ENCODE peak calls at places on chromosomes 13 and 19, in seven cellular contexts. One of them, this sample, is unnamed.

GRCh38 chr13:95512424-95512823 is 40.1 kb upstream of the CLDN10 start:
- DNase-seq in adrenal gland: no peak
- DNase-seq in upper lobe of right lung: no peak
- DNase-seq in endothelial cell: no peak
- DNase-seq in psoas muscle: no peak
- DNase-seq in B cell: no peak
- DNase-seq in RWPE2: no peak
- DNase-seq in this sample: no peak

GRCh38 chr19:37817180-37817911 is 38.0 kb upstream of the ZNF573 start:
- DNase-seq in endothelial cell: no peak
- DNase-seq in psoas muscle: peak
- DNase-seq in B cell: peak
- DNase-seq in adrenal gland: peak
- DNase-seq in upper lobe of right lung: peak
- DNase-seq in RWPE2: no peak
- DNase-seq in this sample: peak

GRCh38 chr19:50505856-50506611 is 5.0 kb downstream of the JOSD2 start:
- DNase-seq in endothelial cell: no peak
- DNase-seq in RWPE2: no peak
- DNase-seq in B cell: no peak
- DNase-seq in upper lobe of right lung: peak
- DNase-seq in psoas muscle: no peak
- DNase-seq in adrenal gland: no peak
- DNase-seq in this sample: no peak

GRCh38 chr19:55304279-55304978 is 20.6 kb downstream of the BRSK1 start:
- DNase-seq in adrenal gland: no peak
- DNase-seq in upper lobe of right lung: no peak
- DNase-seq in B cell: peak
- DNase-seq in psoas muscle: no peak
- DNase-seq in endothelial cell: no peak
- DNase-seq in RWPE2: no peak
- DNase-seq in this sample: no peak

GRCh38 chr19:33302175-33302973 is at the start of gene CEBPA:
- DNase-seq in B cell: peak
- DNase-seq in psoas muscle: peak
- DNase-seq in adrenal gland: peak
- DNase-seq in upper lobe of right lung: peak
- DNase-seq in RWPE2: peak
- DNase-seq in endothelial cell: peak
- DNase-seq in this sample: peak

GRCh38 chr13:111503376-111503775 is 182.9 kb downstream of the TEX29 start:
- DNase-seq in adrenal gland: no peak
- DNase-seq in psoas muscle: no peak
- DNase-seq in RWPE2: no peak
- DNase-seq in B cell: no peak
- DNase-seq in upper lobe of right lung: no peak
- DNase-seq in endothelial cell: no peak
- DNase-seq in this sample: no peak

GRCh38 chr19:36409841-36410240 is 8.6 kb downstream of the ZFP82 start:
- DNase-seq in B cell: no peak
- DNase-seq in endothelial cell: no peak
- DNase-seq in RWPE2: no peak
- DNase-seq in adrenal gland: no peak
- DNase-seq in upper lobe of right lung: no peak
- DNase-seq in psoas muscle: no peak
- DNase-seq in this sample: no peak

GRCh38 chr13:19845758-19846157 is 17.7 kb downstream of the ZMYM5 start:
- DNase-seq in RWPE2: peak
- DNase-seq in upper lobe of right lung: no peak
- DNase-seq in adrenal gland: peak
- DNase-seq in B cell: no peak
- DNase-seq in endothelial cell: no peak
- DNase-seq in psoas muscle: no peak
- DNase-seq in this sample: no peak

GRCh38 chr19:13210941-13211340 is 60.7 kb downstream of the IER2 start:
- DNase-seq in psoas muscle: no peak
- DNase-seq in adrenal gland: no peak
- DNase-seq in upper lobe of right lung: no peak
- DNase-seq in endothelial cell: no peak
- DNase-seq in B cell: peak
- DNase-seq in RWPE2: no peak
- DNase-seq in this sample: no peak

GRCh38 chr19:50330365-50331078 is 1.3 kb upstream of the KCNC3 start:
- DNase-seq in upper lobe of right lung: peak
- DNase-seq in psoas muscle: peak
- DNase-seq in adrenal gland: peak
- DNase-seq in B cell: peak
- DNase-seq in endothelial cell: no peak
- DNase-seq in RWPE2: no peak
- DNase-seq in this sample: peak

GRCh38 chr19:3868770-3869456 is at the start of gene ZFR2:
- DNase-seq in endothelial cell: peak
- DNase-seq in psoas muscle: no peak
- DNase-seq in RWPE2: no peak
- DNase-seq in upper lobe of right lung: no peak
- DNase-seq in B cell: peak
- DNase-seq in adrenal gland: no peak
- DNase-seq in this sample: no peak

GRCh38 chr19:48135411-48135810 is 24.8 kb upstream of the PLA2G4C start:
- DNase-seq in adrenal gland: no peak
- DNase-seq in endothelial cell: no peak
- DNase-seq in upper lobe of right lung: no peak
- DNase-seq in psoas muscle: no peak
- DNase-seq in B cell: no peak
- DNase-seq in RWPE2: no peak
- DNase-seq in this sample: no peak

GRCh38 chr13:77250968-77251367 is 75.9 kb downstream of the MYCBP2 start:
- DNase-seq in RWPE2: no peak
- DNase-seq in upper lobe of right lung: no peak
- DNase-seq in endothelial cell: no peak
- DNase-seq in adrenal gland: no peak
- DNase-seq in B cell: no peak
- DNase-seq in psoas muscle: no peak
- DNase-seq in this sample: no peak
- TF ChIP-seq CTCF in RWPE2: no peak
- TF ChIP-seq CTCF in upper lobe of right lung: no peak
- TF ChIP-seq CTCF in endothelial cell: no peak
- TF ChIP-seq CTCF in adrenal gland: no peak
- TF ChIP-seq CTCF in B cell: no peak
- TF ChIP-seq CTCF in psoas muscle: no peak
- TF ChIP-seq CTCF in this sample: no peak

GRCh38 chr13:29266743-29267142 is 328.7 kb downstream of the SLC7A1 start:
- DNase-seq in RWPE2: no peak
- DNase-seq in adrenal gland: no peak
- DNase-seq in B cell: no peak
- DNase-seq in psoas muscle: no peak
- DNase-seq in endothelial cell: no peak
- DNase-seq in upper lobe of right lung: no peak
- DNase-seq in this sample: no peak
- TF ChIP-seq CTCF in RWPE2: no peak
- TF ChIP-seq CTCF in adrenal gland: no peak
- TF ChIP-seq CTCF in B cell: no peak
- TF ChIP-seq CTCF in psoas muscle: no peak
- TF ChIP-seq CTCF in endothelial cell: no peak
- TF ChIP-seq CTCF in upper lobe of right lung: no peak
- TF ChIP-seq CTCF in this sample: no peak

GRCh38 chr13:90867336-90867683 is 480.2 kb upstream of the MIR17HG start:
- DNase-seq in B cell: no peak
- DNase-seq in adrenal gland: peak
- DNase-seq in RWPE2: no peak
- DNase-seq in endothelial cell: peak
- DNase-seq in psoas muscle: peak
- DNase-seq in upper lobe of right lung: peak
- DNase-seq in this sample: no peak
- TF ChIP-seq CTCF in B cell: no peak
- TF ChIP-seq CTCF in adrenal gland: peak
- TF ChIP-seq CTCF in RWPE2: peak
- TF ChIP-seq CTCF in endothelial cell: peak
- TF ChIP-seq CTCF in psoas muscle: peak
- TF ChIP-seq CTCF in upper lobe of right lung: peak
- TF ChIP-seq CTCF in this sample: no peak

GRCh38 chr13:23709521-23709920 is 139.3 kb downstream of the TNFRSF19 start:
- DNase-seq in psoas muscle: no peak
- DNase-seq in upper lobe of right lung: no peak
- DNase-seq in adrenal gland: no peak
- DNase-seq in RWPE2: no peak
- DNase-seq in B cell: no peak
- DNase-seq in endothelial cell: no peak
- DNase-seq in this sample: no peak
- TF ChIP-seq CTCF in psoas muscle: no peak
- TF ChIP-seq CTCF in upper lobe of right lung: no peak
- TF ChIP-seq CTCF in adrenal gland: no peak
- TF ChIP-seq CTCF in RWPE2: no peak
- TF ChIP-seq CTCF in B cell: no peak
- TF ChIP-seq CTCF in endothelial cell: no peak
- TF ChIP-seq CTCF in this sample: no peak